ENCODE peak calls at places on chromosome 13, in ten cellular contexts. J is tibial artery, B is cardiac muscle cell, X is tibial nerve, G is gastrocnemius medialis, Q is thoracic aorta, T is spleen, D is neural crest cell, F is upper lobe of right lung, W is GM23338. A is an unnamed sample.

GRCh38 chr13:111065698-111066097 is 49.4 kb upstream of the ARHGEF7 start:
- DNase-seq in J (no peak), B (no peak), X (no peak), G (no peak), Q (no peak), T (no peak), D (no peak), F (peak), W (no peak), A (no peak)

GRCh38 chr13:90502143-90502542 is 845.3 kb upstream of the MIR17HG start:
- DNase-seq in J (no peak), B (no peak), X (no peak), G (no peak), Q (no peak), T (no peak), D (no peak), F (no peak), W (no peak), A (no peak)

GRCh38 chr13:77113496-77113895 is 86.5 kb upstream of the FBXL3 start:
- DNase-seq in J (no peak), B (no peak), X (no peak), G (no peak), Q (no peak), T (no peak), D (no peak), F (no peak), W (peak), A (no peak)

GRCh38 chr13:111011899-111012298 is 97.0 kb upstream of the ANKRD10 start:
- DNase-seq in J (no peak), B (no peak), X (no peak), G (no peak), Q (no peak), T (no peak), D (no peak), F (no peak), W (no peak), A (no peak)

GRCh38 chr13:34145061-34145460 is 327.1 kb downstream of the RFC3 start:
- DNase-seq in J (no peak), B (no peak), X (no peak), G (no peak), Q (no peak), T (no peak), D (no peak), F (no peak), W (no peak), A (no peak)

GRCh38 chr13:73715114-73715909 is 418.9 kb downstream of the KLF12 start:
- DNase-seq in J (no peak), B (no peak), X (no peak), G (no peak), Q (no peak), T (no peak), D (no peak), F (peak), W (no peak), A (no peak)

GRCh38 chr13:101417043-101417406 is 717 bp upstream of the NALCN start:
- DNase-seq in J (no peak), B (no peak), X (no peak), G (no peak), Q (no peak), T (no peak), D (no peak), F (no peak), W (no peak), A (no peak)

GRCh38 chr13:64871742-64872141 is 2358.4 kb downstream of the PCDH9 start:
- DNase-seq in J (no peak), B (no peak), X (no peak), G (no peak), Q (no peak), T (no peak), D (no peak), F (no peak), W (no peak), A (no peak)

GRCh38 chr13:97068964-97069815 is 74.9 kb upstream of the OXGR1 start:
- DNase-seq in J (no peak), B (no peak), X (no peak), G (no peak), Q (no peak), T (no peak), D (no peak), F (no peak), W (no peak), A (no peak)

GRCh38 chr13:21879263-21879914 is 208.5 kb downstream of the FGF9 start:
- DNase-seq in J (no peak), B (no peak), X (no peak), G (no peak), Q (no peak), T (no peak), D (no peak), F (no peak), W (no peak), A (no peak)

GRCh38 chr13:36789730-36790129 is 29.3 kb upstream of the RFXAP start:
- DNase-seq in J (no peak), B (no peak), X (no peak), G (no peak), Q (no peak), T (no peak), D (no peak), F (no peak), W (no peak), A (no peak)

GRCh38 chr13:23956106-23956505 is 58.8 kb upstream of the C1QTNF9B start:
- DNase-seq in J (no peak), B (no peak), X (no peak), G (no peak), Q (no peak), T (no peak), D (no peak), F (no peak), W (no peak), A (no peak)

GRCh38 chr13:44749906-44750305 is 173.8 kb upstream of the TSC22D1 start:
- DNase-seq in J (no peak), B (no peak), X (no peak), G (no peak), Q (no peak), T (no peak), D (no peak), F (no peak), W (no peak), A (no peak)

GRCh38 chr13:41054212-41054877 is 7.0 kb upstream of the WBP4 start:
- DNase-seq in J (no peak), B (peak), X (peak), G (no peak), Q (no peak), T (no peak), D (peak), F (no peak), W (peak), A (no peak)

GRCh38 chr13:41056194-41056593 is 5.1 kb upstream of the WBP4 start:
- DNase-seq in J (no peak), B (no peak), X (no peak), G (no peak), Q (no peak), T (no peak), D (no peak), F (no peak), W (no peak), A (no peak)

GRCh38 chr13:41053384-41053826 is 7.9 kb upstream of the WBP4 start:
- DNase-seq in J (no peak), B (no peak), X (peak), G (peak), Q (no peak), T (no peak), D (no peak), F (no peak), W (no peak), A (no peak)

GRCh38 chr13:41056996-41057711 is 4.2 kb upstream of the WBP4 start:
- DNase-seq in J (no peak), B (no peak), X (no peak), G (no peak), Q (no peak), T (no peak), D (no peak), F (no peak), W (no peak), A (no peak)

DNA sequence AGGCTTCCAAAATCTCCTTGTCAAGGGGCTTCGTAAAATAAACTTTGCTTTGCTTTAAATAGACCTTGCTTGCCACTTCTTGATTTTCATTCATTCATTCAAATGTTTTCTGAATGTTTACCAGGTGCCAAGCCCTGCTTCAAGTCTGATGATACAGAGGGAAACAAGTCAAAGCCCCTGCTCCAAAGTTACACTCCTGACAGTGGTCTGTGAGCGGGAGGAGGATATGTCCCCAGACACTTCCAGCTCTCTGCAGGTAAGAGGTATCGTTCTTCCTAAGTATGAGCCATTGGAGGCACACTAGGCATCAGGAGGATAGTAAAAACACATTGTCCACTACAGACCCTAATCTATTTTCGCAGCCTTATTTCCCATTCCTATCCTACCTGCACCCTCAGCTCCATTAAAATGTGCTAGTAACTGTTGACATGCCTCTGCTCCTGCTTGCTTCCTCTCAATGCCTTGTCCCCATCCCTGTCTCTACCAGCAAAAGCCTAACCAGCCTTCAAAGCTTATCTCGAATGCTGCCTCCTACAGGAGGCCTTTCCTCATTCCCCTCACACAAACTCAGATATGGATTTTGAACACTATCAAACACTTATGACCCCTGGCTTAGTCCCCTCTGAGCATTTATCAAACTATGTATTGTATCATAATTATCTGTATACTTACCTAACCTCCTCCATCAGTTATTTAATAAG is 6.2 kb upstream of the WBP4 start:
- DNase-seq in J (no peak), B (no peak), X (no peak), G (no peak), Q (no peak), T (no peak), D (no peak), F (no peak), W (peak), A (no peak)
- TF ChIP-seq CTCF in J (no peak), B (peak), X (no peak), G (no peak), Q (no peak), T (no peak), D (peak), F (no peak), W (peak), A (no peak)

DNA sequence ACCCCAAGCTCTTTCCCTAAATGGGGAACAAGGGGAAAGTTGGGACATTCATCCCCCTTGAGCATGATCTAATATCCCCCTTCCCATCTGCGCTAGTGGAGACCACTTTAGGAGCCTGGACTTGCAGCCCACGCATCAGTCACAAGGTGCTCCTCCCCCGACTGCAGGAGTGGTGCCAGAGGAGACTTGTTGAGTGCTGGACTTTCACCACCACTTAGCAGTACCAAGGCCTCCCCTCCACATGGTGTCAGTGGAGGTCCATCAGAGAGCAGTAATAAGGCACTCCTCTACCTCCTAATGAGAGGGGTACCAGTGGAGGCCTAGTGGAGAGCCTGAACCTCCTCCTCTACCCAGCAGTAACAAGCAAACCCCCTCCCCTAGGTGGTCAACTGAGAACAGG is 22.5 kb downstream of the CAB39L start:
- DNase-seq in J (no peak), B (peak), X (no peak), G (no peak), Q (no peak), T (no peak), D (no peak), F (no peak), W (peak), A (no peak)
- TF ChIP-seq CTCF in J (no peak), B (peak), X (no peak), G (no peak), Q (no peak), T (no peak), D (peak), F (no peak), W (peak), A (no peak)

DNA sequence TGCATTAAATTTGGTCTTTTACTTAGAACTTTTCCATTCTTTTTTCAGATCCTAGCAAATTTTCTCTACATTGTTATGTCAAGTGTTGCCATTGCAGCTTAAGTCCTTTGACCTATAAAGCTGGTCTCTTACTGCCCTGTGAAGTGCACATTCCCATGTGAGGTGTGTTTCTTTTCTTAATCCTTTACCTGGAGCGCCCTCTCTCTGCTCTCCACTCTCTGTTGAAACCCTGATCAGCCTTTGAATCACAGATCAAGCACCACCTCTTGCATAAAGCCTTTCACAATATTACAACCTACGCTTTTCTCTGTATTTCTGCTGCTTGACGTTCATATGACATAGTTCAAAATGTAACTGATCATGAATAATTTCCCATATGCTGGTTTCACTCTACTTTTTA is 84.8 kb downstream of the PCDH17 start:
- DNase-seq in J (no peak), B (peak), X (no peak), G (no peak), Q (no peak), T (no peak), D (no peak), F (no peak), W (peak), A (no peak)
- TF ChIP-seq CTCF in J (no peak), B (no peak), X (no peak), G (no peak), Q (no peak), T (no peak), D (no peak), F (peak), W (peak), A (no peak)

GRCh38 chr13:19597523-19597922 is 35.9 kb upstream of the MPHOSPH8 start:
- DNase-seq in J (no peak), B (no peak), X (no peak), G (no peak), Q (no peak), T (no peak), D (no peak), F (no peak), W (no peak), A (no peak)

GRCh38 chr13:19606152-19606551 is 27.3 kb upstream of the MPHOSPH8 start:
- DNase-seq in J (no peak), B (no peak), X (no peak), G (no peak), Q (no peak), T (no peak), D (no peak), F (no peak), W (no peak), A (no peak)

GRCh38 chr13:19605161-19605955 is 28.1 kb upstream of the MPHOSPH8 start:
- DNase-seq in J (no peak), B (no peak), X (no peak), G (no peak), Q (no peak), T (no peak), D (no peak), F (no peak), W (no peak), A (no peak)

GRCh38 chr13:19604306-19604705 is 29.2 kb upstream of the MPHOSPH8 start:
- DNase-seq in J (no peak), B (no peak), X (no peak), G (no peak), Q (no peak), T (no peak), D (no peak), F (no peak), W (no peak), A (no peak)

DNA sequence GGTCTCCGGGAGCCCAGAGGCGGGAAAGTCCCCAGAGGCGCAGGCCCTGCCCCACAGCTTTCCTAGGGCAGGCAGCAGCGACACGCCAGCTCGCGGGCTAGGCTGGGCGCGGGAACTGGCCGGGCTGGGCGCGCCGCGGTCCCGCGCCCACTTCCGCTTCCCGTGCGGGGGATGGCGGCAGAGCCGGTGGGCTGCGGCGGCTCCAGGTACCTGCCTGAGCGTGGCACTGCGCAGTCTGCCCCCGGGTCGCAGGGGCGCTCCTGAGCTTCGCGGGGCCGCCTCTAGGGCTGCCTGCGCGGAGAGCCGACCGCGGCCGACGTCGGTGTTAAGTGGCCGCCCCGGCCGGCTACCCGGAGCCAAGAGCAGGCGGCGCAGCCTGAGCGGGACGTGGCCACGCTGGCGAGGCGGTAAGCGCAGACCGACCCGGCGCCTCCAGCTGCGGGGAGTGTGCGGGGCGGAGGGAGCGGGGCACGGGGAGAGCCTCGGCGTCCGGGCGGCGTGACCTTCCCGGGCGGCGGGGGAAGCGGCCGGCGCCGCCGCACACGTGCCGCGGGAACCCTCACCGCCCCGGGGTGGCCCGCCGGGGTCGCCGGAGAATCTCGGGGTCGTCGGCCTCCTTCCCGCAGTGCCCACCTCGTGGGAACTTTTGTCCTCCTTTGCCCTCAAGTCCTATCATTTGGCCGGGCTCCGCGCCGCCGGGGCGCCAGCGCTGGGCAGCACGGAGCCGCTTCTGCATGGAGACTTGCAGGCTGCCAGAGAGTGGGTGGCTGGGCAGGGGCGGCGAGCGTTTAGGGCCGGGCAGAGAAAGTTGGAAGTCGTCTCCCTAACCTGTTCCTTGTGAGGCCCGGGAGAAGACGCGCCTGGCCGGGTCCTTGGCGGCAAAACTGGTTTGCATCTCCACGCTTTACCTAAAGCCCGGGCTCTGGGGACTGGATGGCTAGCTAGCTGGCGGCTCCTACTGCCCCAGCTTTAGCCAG is 31.4 kb upstream of the MPHOSPH8 start:
- DNase-seq in J (no peak), B (peak), X (no peak), G (no peak), Q (no peak), T (peak), D (peak), F (peak), W (peak), A (no peak)
- TF ChIP-seq CTCF in J (no peak), B (no peak), X (no peak), G (no peak), Q (peak), T (no peak), D (peak), F (peak), W (no peak), A (no peak)

GRCh38 chr13:46010148-46010547 is 42.4 kb downstream of the ZC3H13 start:
- DNase-seq in J (no peak), B (no peak), X (no peak), G (no peak), Q (no peak), T (no peak), D (no peak), F (no peak), W (peak), A (no peak)
- TF ChIP-seq CTCF in J (no peak), B (peak), X (no peak), G (no peak), Q (no peak), T (no peak), D (peak), F (no peak), W (peak), A (no peak)

GRCh38 chr13:46992383-46992952 is 95.6 kb upstream of the HTR2A start:
- DNase-seq in J (no peak), B (peak), X (no peak), G (no peak), Q (no peak), T (no peak), D (no peak), F (no peak), W (peak), A (no peak)
- TF ChIP-seq CTCF in J (no peak), B (peak), X (no peak), G (no peak), Q (no peak), T (no peak), D (peak), F (peak), W (peak), A (no peak)

GRCh38 chr13:51849145-51850101 is 4.4 kb upstream of the TMEM272 start:
- DNase-seq in J (no peak), B (peak), X (no peak), G (no peak), Q (no peak), T (no peak), D (peak), F (peak), W (peak), A (no peak)
- TF ChIP-seq CTCF in J (peak), B (peak), X (no peak), G (no peak), Q (no peak), T (peak), D (peak), F (peak), W (peak), A (no peak)

A was measured in omental fat pad.